ENCODE peak calls at places on chromosome 22, in ten cellular contexts. K, A, L, M, H, N, P, G, W and C are unnamed samples.

GRCh38 chr22:30216710-30217109 is 29.8 kb downstream of the LIF start:
- DNase-seq in H (no peak), G (no peak), M (no peak), P (no peak), N (no peak), K (no peak), L (no peak), W (no peak), A (no peak), C (no peak)

GRCh38 chr22:50081426-50082196 is 3.6 kb downstream of the MLC1 start:
- DNase-seq in K (no peak), M (no peak), G (no peak), P (no peak), L (no peak), N (no peak), A (no peak), W (no peak), H (no peak), C (no peak)

GRCh38 chr22:44357962-44358553 is 45.3 kb upstream of the SHISAL1 start:
- DNase-seq in W (no peak), P (no peak), M (no peak), K (no peak), G (peak; percentile 63), A (no peak), L (no peak), H (no peak), N (no peak), C (no peak)

GRCh38 chr22:48744967-48745841 is 1082.5 kb downstream of the BRD1 start:
- DNase-seq in A (no peak), K (no peak), N (no peak), W (no peak), P (no peak), H (no peak), G (no peak), M (no peak), L (no peak), C (no peak)

GRCh38 chr22:50525991-50526848 is 822 bp upstream of the SCO2 start:
- DNase-seq in K (peak; percentile 84), P (peak; percentile 57), N (peak; percentile 72), M (peak; percentile 85), G (peak; percentile 64), W (peak; percentile 85), H (peak; percentile 92), A (no peak), L (peak; percentile 62), C (peak; percentile 74)

GRCh38 chr22:49487950-49488349 is 339.7 kb downstream of the BRD1 start:
- DNase-seq in L (no peak), N (no peak), G (no peak), H (no peak), P (no peak), K (no peak), A (no peak), W (no peak), M (no peak), C (no peak)

GRCh38 chr22:31540966-31541365 is 44.6 kb downstream of the SFI1 start:
- DNase-seq in N (no peak), K (no peak), G (no peak), A (no peak), W (no peak), M (no peak), L (no peak), H (peak; percentile 54), P (no peak), C (no peak)

GRCh38 chr22:40024201-40025061 is 29.7 kb downstream of the FAM83F start:
- DNase-seq in H (peak; percentile 76), A (no peak), K (peak; percentile 77), L (peak; percentile 52), P (peak; percentile 24), G (peak; percentile 59), M (peak; percentile 65), W (peak; percentile 82), N (peak; percentile 45), C (peak; percentile 31)

GRCh38 chr22:49626361-49627216 is 201.1 kb downstream of the BRD1 start:
- DNase-seq in N (no peak), M (no peak), A (no peak), G (no peak), K (no peak), W (no peak), P (no peak), H (no peak), L (no peak), C (no peak)

GRCh38 chr22:46262449-46263207 is 515 bp downstream of the PKDREJ start:
- DNase-seq in H (peak; percentile 60), W (no peak), A (no peak), K (peak; percentile 50), P (no peak), L (no peak), G (peak; percentile 29), M (peak; percentile 29), N (no peak), C (no peak)

GRCh38 chr22:25172153-25172552 is 27.5 kb upstream of the CRYBB3 start:
- DNase-seq in K (no peak), P (peak; percentile 1), W (no peak), G (no peak), M (peak; percentile 46), L (no peak), N (no peak), A (no peak), H (peak; percentile 58), C (no peak)

GRCh38 chr22:37549704-37550059 is 10.6 kb upstream of the CDC42EP1 start:
- DNase-seq in W (no peak), H (no peak), M (no peak), P (no peak), K (no peak), L (no peak), A (no peak), G (peak; percentile 73), N (no peak), C (peak; percentile 79)

GRCh38 chr22:27258773-27259172 is 542.8 kb downstream of the MN1 start:
- DNase-seq in W (no peak), P (no peak), K (no peak), L (no peak), M (no peak), H (no peak), N (no peak), G (no peak), A (no peak), C (no peak)

GRCh38 chr22:39134366-39135091 is 18.0 kb downstream of the CBX7 start:
- DNase-seq in G (no peak), A (no peak), K (no peak), W (no peak), H (no peak), L (no peak), M (no peak), N (no peak), P (no peak), C (no peak)

GRCh38 chr22:49993649-49994360 is 18.8 kb downstream of the IL17REL start:
- DNase-seq in L (no peak), G (no peak), K (no peak), M (no peak), W (no peak), P (no peak), N (no peak), H (no peak), A (no peak), C (no peak)

GRCh38 chr22:45993841-45994240 is 16.9 kb upstream of the WNT7B start:
- DNase-seq in K (no peak), W (no peak), G (no peak), H (no peak), N (no peak), L (no peak), M (no peak), A (no peak), P (no peak), C (no peak)

GRCh38 chr22:43174941-43175531 is 11.9 kb downstream of the TTLL12 start:
- DNase-seq in H (no peak), K (no peak), L (no peak), M (no peak), A (no peak), N (no peak), G (no peak), P (no peak), W (no peak), C (no peak)

GRCh38 chr22:49553518-49554295 is 274.0 kb downstream of the BRD1 start:
- DNase-seq in P (no peak), A (no peak), G (no peak), H (no peak), K (peak; percentile 67), W (no peak), M (no peak), L (no peak), N (no peak), C (no peak)

GRCh38 chr22:23305922-23306374 is 125.6 kb downstream of the BCR start:
- DNase-seq in A (no peak), M (no peak), P (no peak), K (no peak), L (peak; percentile 19), H (no peak), N (no peak), G (peak; percentile 72), W (no peak), C (peak; percentile 70)

GRCh38 chr22:46663001-46663400 is 42.8 kb downstream of the GRAMD4 start:
- DNase-seq in G (no peak), P (no peak), A (no peak), H (no peak), N (no peak), L (no peak), M (no peak), K (no peak), W (no peak), C (no peak)

GRCh38 chr22:24969588-24970301 is 17.2 kb downstream of the KIAA1671 start:
- DNase-seq in W (no peak), P (no peak), G (peak; percentile 51), L (no peak), N (no peak), M (no peak), H (no peak), A (no peak), K (no peak), C (no peak)